ENCODE peak calls at places on chromosomes 7 and 10, in ten cellular contexts. One of them, this sample, is unnamed.
A peak's percentile ranks its signal among the peaks of the same experiment; 100 is the strongest.

GRCh38 chr7:93117852-93118530 is at the start of gene SAMD9:
- DNase-seq in fibroblast of lung: peak; percentile 90
- DNase-seq in HTR-8/SVneo: peak; percentile 58
- DNase-seq in AG08396: peak; percentile 74
- DNase-seq in C1 segment of cervical spinal cord: no peak
- DNase-seq in EH: peak; percentile 87
- DNase-seq in smooth muscle cell of the brain vasculature: peak; percentile 69
- DNase-seq in NCI-H2171 treated with DMSO at 0.1 percent for 48 hours: peak; percentile 61
- DNase-seq in NAMALWA: peak; percentile 96
- DNase-seq in prostate gland: peak; percentile 23
- DNase-seq in this sample: peak; percentile 39

GRCh38 chr7:79787623-79788022 is 334.2 kb upstream of the MAGI2 start:
- DNase-seq in fibroblast of lung: no peak
- DNase-seq in HTR-8/SVneo: no peak
- DNase-seq in AG08396: no peak
- DNase-seq in C1 segment of cervical spinal cord: no peak
- DNase-seq in EH: peak; percentile 10
- DNase-seq in smooth muscle cell of the brain vasculature: no peak
- DNase-seq in NCI-H2171 treated with DMSO at 0.1 percent for 48 hours: no peak
- DNase-seq in NAMALWA: no peak
- DNase-seq in prostate gland: no peak
- DNase-seq in this sample: no peak

GRCh38 chr10:104323085-104323484 is 15.2 kb downstream of the ITPRIP start:
- DNase-seq in fibroblast of lung: no peak
- DNase-seq in HTR-8/SVneo: no peak
- DNase-seq in AG08396: no peak
- DNase-seq in C1 segment of cervical spinal cord: no peak
- DNase-seq in EH: no peak
- DNase-seq in smooth muscle cell of the brain vasculature: no peak
- DNase-seq in NCI-H2171 treated with DMSO at 0.1 percent for 48 hours: no peak
- DNase-seq in NAMALWA: no peak
- DNase-seq in prostate gland: no peak
- DNase-seq in this sample: no peak

GRCh38 chr10:89224697-89225443 is 17.8 kb upstream of the CH25H start:
- DNase-seq in fibroblast of lung: no peak
- DNase-seq in HTR-8/SVneo: no peak
- DNase-seq in AG08396: no peak
- DNase-seq in C1 segment of cervical spinal cord: no peak
- DNase-seq in EH: no peak
- DNase-seq in smooth muscle cell of the brain vasculature: no peak
- DNase-seq in NCI-H2171 treated with DMSO at 0.1 percent for 48 hours: no peak
- DNase-seq in NAMALWA: no peak
- DNase-seq in prostate gland: peak; percentile 11
- DNase-seq in this sample: no peak

GRCh38 chr10:63110940-63111339 is 22.2 kb upstream of the NRBF2 start:
- DNase-seq in fibroblast of lung: no peak
- DNase-seq in HTR-8/SVneo: no peak
- DNase-seq in AG08396: no peak
- DNase-seq in C1 segment of cervical spinal cord: no peak
- DNase-seq in EH: no peak
- DNase-seq in smooth muscle cell of the brain vasculature: no peak
- DNase-seq in NCI-H2171 treated with DMSO at 0.1 percent for 48 hours: no peak
- DNase-seq in NAMALWA: no peak
- DNase-seq in prostate gland: no peak
- DNase-seq in this sample: no peak

GRCh38 chr10:86231796-86232560 is 134.6 kb downstream of the GRID1 start:
- DNase-seq in fibroblast of lung: no peak
- DNase-seq in HTR-8/SVneo: no peak
- DNase-seq in AG08396: no peak
- DNase-seq in C1 segment of cervical spinal cord: no peak
- DNase-seq in EH: no peak
- DNase-seq in smooth muscle cell of the brain vasculature: no peak
- DNase-seq in NCI-H2171 treated with DMSO at 0.1 percent for 48 hours: no peak
- DNase-seq in NAMALWA: no peak
- DNase-seq in prostate gland: no peak
- DNase-seq in this sample: no peak

GRCh38 chr7:46486264-46487206 is 565.5 kb upstream of the IGFBP3 start:
- DNase-seq in fibroblast of lung: peak; percentile 84
- DNase-seq in HTR-8/SVneo: no peak
- DNase-seq in AG08396: peak; percentile 66
- DNase-seq in C1 segment of cervical spinal cord: no peak
- DNase-seq in EH: peak; percentile 94
- DNase-seq in smooth muscle cell of the brain vasculature: no peak
- DNase-seq in NCI-H2171 treated with DMSO at 0.1 percent for 48 hours: no peak
- DNase-seq in NAMALWA: no peak
- DNase-seq in prostate gland: no peak
- DNase-seq in this sample: peak; percentile 56

GRCh38 chr7:84722086-84722485 is 464.8 kb downstream of the SEMA3D start:
- DNase-seq in fibroblast of lung: no peak
- DNase-seq in HTR-8/SVneo: no peak
- DNase-seq in AG08396: no peak
- DNase-seq in C1 segment of cervical spinal cord: no peak
- DNase-seq in EH: peak; percentile 65
- DNase-seq in smooth muscle cell of the brain vasculature: no peak
- DNase-seq in NCI-H2171 treated with DMSO at 0.1 percent for 48 hours: no peak
- DNase-seq in NAMALWA: no peak
- DNase-seq in prostate gland: no peak
- DNase-seq in this sample: no peak

GRCh38 chr7:14125998-14126397 is 136.5 kb upstream of the ETV1 start:
- DNase-seq in fibroblast of lung: no peak
- DNase-seq in HTR-8/SVneo: no peak
- DNase-seq in AG08396: no peak
- DNase-seq in C1 segment of cervical spinal cord: no peak
- DNase-seq in EH: no peak
- DNase-seq in smooth muscle cell of the brain vasculature: no peak
- DNase-seq in NCI-H2171 treated with DMSO at 0.1 percent for 48 hours: no peak
- DNase-seq in NAMALWA: no peak
- DNase-seq in prostate gland: no peak
- DNase-seq in this sample: peak; percentile 30

GRCh38 chr10:6386346-6386745 is 183.6 kb downstream of the PFKFB3 start:
- DNase-seq in fibroblast of lung: no peak
- DNase-seq in HTR-8/SVneo: no peak
- DNase-seq in AG08396: no peak
- DNase-seq in C1 segment of cervical spinal cord: no peak
- DNase-seq in EH: no peak
- DNase-seq in smooth muscle cell of the brain vasculature: no peak
- DNase-seq in NCI-H2171 treated with DMSO at 0.1 percent for 48 hours: no peak
- DNase-seq in NAMALWA: no peak
- DNase-seq in prostate gland: no peak
- DNase-seq in this sample: no peak

GRCh38 chr10:42975558-42976352 is 101.1 kb upstream of the RET start:
- DNase-seq in fibroblast of lung: no peak
- DNase-seq in HTR-8/SVneo: no peak
- DNase-seq in AG08396: no peak
- DNase-seq in C1 segment of cervical spinal cord: no peak
- DNase-seq in EH: no peak
- DNase-seq in smooth muscle cell of the brain vasculature: no peak
- DNase-seq in NCI-H2171 treated with DMSO at 0.1 percent for 48 hours: no peak
- DNase-seq in NAMALWA: no peak
- DNase-seq in prostate gland: no peak
- DNase-seq in this sample: no peak

GRCh38 chr7:116236020-116236630 is 25.8 kb downstream of the TES start:
- DNase-seq in fibroblast of lung: peak; percentile 77
- DNase-seq in HTR-8/SVneo: no peak
- DNase-seq in AG08396: no peak
- DNase-seq in C1 segment of cervical spinal cord: no peak
- DNase-seq in EH: peak; percentile 67
- DNase-seq in smooth muscle cell of the brain vasculature: no peak
- DNase-seq in NCI-H2171 treated with DMSO at 0.1 percent for 48 hours: peak; percentile 18
- DNase-seq in NAMALWA: peak; percentile 66
- DNase-seq in prostate gland: peak; percentile 52
- DNase-seq in this sample: no peak

GRCh38 chr10:1715821-1716220 is 21.5 kb downstream of the ADARB2 start:
- DNase-seq in fibroblast of lung: no peak
- DNase-seq in HTR-8/SVneo: no peak
- DNase-seq in AG08396: no peak
- DNase-seq in C1 segment of cervical spinal cord: no peak
- DNase-seq in EH: no peak
- DNase-seq in smooth muscle cell of the brain vasculature: no peak
- DNase-seq in NCI-H2171 treated with DMSO at 0.1 percent for 48 hours: no peak
- DNase-seq in NAMALWA: peak; percentile 37
- DNase-seq in prostate gland: peak; percentile 18
- DNase-seq in this sample: peak; percentile 54

GRCh38 chr10:46273506-46274477 is 13.0 kb upstream of the ANTXRL start:
- DNase-seq in fibroblast of lung: no peak
- DNase-seq in HTR-8/SVneo: no peak
- DNase-seq in AG08396: no peak
- DNase-seq in C1 segment of cervical spinal cord: no peak
- DNase-seq in EH: no peak
- DNase-seq in smooth muscle cell of the brain vasculature: no peak
- DNase-seq in NCI-H2171 treated with DMSO at 0.1 percent for 48 hours: no peak
- DNase-seq in NAMALWA: peak; percentile 27
- DNase-seq in prostate gland: no peak
- DNase-seq in this sample: no peak

GRCh38 chr10:51073461-51074237 is 638 bp upstream of the PRKG1 start:
- DNase-seq in fibroblast of lung: peak; percentile 27
- DNase-seq in HTR-8/SVneo: no peak
- DNase-seq in AG08396: peak; percentile 51
- DNase-seq in C1 segment of cervical spinal cord: no peak
- DNase-seq in EH: peak; percentile 41
- DNase-seq in smooth muscle cell of the brain vasculature: no peak
- DNase-seq in NCI-H2171 treated with DMSO at 0.1 percent for 48 hours: no peak
- DNase-seq in NAMALWA: no peak
- DNase-seq in prostate gland: peak; percentile 11
- DNase-seq in this sample: no peak

GRCh38 chr10:132331259-132331955 is 586 bp upstream of the LRRC27 start:
- DNase-seq in fibroblast of lung: no peak
- DNase-seq in HTR-8/SVneo: no peak
- DNase-seq in AG08396: no peak
- DNase-seq in C1 segment of cervical spinal cord: no peak
- DNase-seq in EH: no peak
- DNase-seq in smooth muscle cell of the brain vasculature: no peak
- DNase-seq in NCI-H2171 treated with DMSO at 0.1 percent for 48 hours: no peak
- DNase-seq in NAMALWA: no peak
- DNase-seq in prostate gland: no peak
- DNase-seq in this sample: no peak

GRCh38 chr10:127990846-127991542 is 84.1 kb downstream of the PTPRE start:
- DNase-seq in fibroblast of lung: peak; percentile 68
- DNase-seq in HTR-8/SVneo: peak; percentile 52
- DNase-seq in AG08396: peak; percentile 56
- DNase-seq in C1 segment of cervical spinal cord: no peak
- DNase-seq in EH: no peak
- DNase-seq in smooth muscle cell of the brain vasculature: no peak
- DNase-seq in NCI-H2171 treated with DMSO at 0.1 percent for 48 hours: no peak
- DNase-seq in NAMALWA: no peak
- DNase-seq in prostate gland: no peak
- DNase-seq in this sample: no peak

GRCh38 chr7:45645141-45645969 is 71.2 kb downstream of the ADCY1 start:
- DNase-seq in fibroblast of lung: no peak
- DNase-seq in HTR-8/SVneo: no peak
- DNase-seq in AG08396: no peak
- DNase-seq in C1 segment of cervical spinal cord: no peak
- DNase-seq in EH: no peak
- DNase-seq in smooth muscle cell of the brain vasculature: no peak
- DNase-seq in NCI-H2171 treated with DMSO at 0.1 percent for 48 hours: no peak
- DNase-seq in NAMALWA: no peak
- DNase-seq in prostate gland: no peak
- DNase-seq in this sample: no peak

GRCh38 chr7:108310351-108310750 is 145.9 kb downstream of the NRCAM start:
- DNase-seq in fibroblast of lung: peak; percentile 57
- DNase-seq in HTR-8/SVneo: no peak
- DNase-seq in AG08396: no peak
- DNase-seq in C1 segment of cervical spinal cord: no peak
- DNase-seq in EH: peak; percentile 32
- DNase-seq in smooth muscle cell of the brain vasculature: no peak
- DNase-seq in NCI-H2171 treated with DMSO at 0.1 percent for 48 hours: no peak
- DNase-seq in NAMALWA: no peak
- DNase-seq in prostate gland: no peak
- DNase-seq in this sample: no peak

GRCh38 chr10:73876971-73877370 is 2.6 kb upstream of the CAMK2G start:
- DNase-seq in fibroblast of lung: no peak
- DNase-seq in HTR-8/SVneo: no peak
- DNase-seq in AG08396: no peak
- DNase-seq in C1 segment of cervical spinal cord: no peak
- DNase-seq in EH: peak; percentile 63
- DNase-seq in smooth muscle cell of the brain vasculature: no peak
- DNase-seq in NCI-H2171 treated with DMSO at 0.1 percent for 48 hours: no peak
- DNase-seq in NAMALWA: no peak
- DNase-seq in prostate gland: no peak
- DNase-seq in this sample: no peak